ENCODE peak calls at places on chromosomes 6 and 20, in eight cellular contexts. One of them, this sample, is unnamed.

GRCh38 chr6:83707829-83708545 is 914 bp downstream of the SNAP91 start:
- DNase-seq in tibial nerve: no peak
- DNase-seq in osteocyte: no peak
- DNase-seq in ovary: no peak
- DNase-seq in colonic mucosa: no peak
- DNase-seq in fibroblast of mammary gland: no peak
- DNase-seq in esophagus squamous epithelium: no peak
- DNase-seq in OCI-LY7: no peak
- DNase-seq in this sample: no peak

GRCh38 chr20:44219791-44220190 is 9.2 kb upstream of the OSER1 start:
- DNase-seq in colonic mucosa: no peak
- DNase-seq in esophagus squamous epithelium: no peak
- DNase-seq in tibial nerve: no peak
- DNase-seq in osteocyte: no peak
- DNase-seq in fibroblast of mammary gland: no peak
- DNase-seq in ovary: no peak
- DNase-seq in OCI-LY7: no peak
- DNase-seq in this sample: no peak

GRCh38 chr6:112106562-112106961 is 19.2 kb downstream of the FAM229B start:
- DNase-seq in ovary: no peak
- DNase-seq in fibroblast of mammary gland: no peak
- DNase-seq in colonic mucosa: no peak
- DNase-seq in osteocyte: no peak
- DNase-seq in OCI-LY7: no peak
- DNase-seq in tibial nerve: no peak
- DNase-seq in esophagus squamous epithelium: no peak
- DNase-seq in this sample: no peak

GRCh38 chr6:92459606-92460005 is 959.8 kb downstream of the EPHA7 start:
- DNase-seq in OCI-LY7: no peak
- DNase-seq in fibroblast of mammary gland: no peak
- DNase-seq in colonic mucosa: no peak
- DNase-seq in osteocyte: no peak
- DNase-seq in ovary: no peak
- DNase-seq in esophagus squamous epithelium: no peak
- DNase-seq in tibial nerve: no peak
- DNase-seq in this sample: no peak

GRCh38 chr6:85641522-85641915 is 1.2 kb downstream of the SYNCRIP start:
- DNase-seq in tibial nerve: no peak
- DNase-seq in colonic mucosa: no peak
- DNase-seq in OCI-LY7: peak
- DNase-seq in esophagus squamous epithelium: no peak
- DNase-seq in ovary: no peak
- DNase-seq in osteocyte: no peak
- DNase-seq in fibroblast of mammary gland: peak
- DNase-seq in this sample: no peak

GRCh38 chr6:98657764-98658163 is 176.6 kb upstream of the POU3F2 start:
- DNase-seq in osteocyte: no peak
- DNase-seq in OCI-LY7: peak
- DNase-seq in tibial nerve: peak
- DNase-seq in ovary: no peak
- DNase-seq in fibroblast of mammary gland: peak
- DNase-seq in colonic mucosa: peak
- DNase-seq in esophagus squamous epithelium: no peak
- DNase-seq in this sample: no peak

GRCh38 chr6:2725999-2726567 is 24.6 kb downstream of the MYLK4 start:
- DNase-seq in fibroblast of mammary gland: peak
- DNase-seq in osteocyte: no peak
- DNase-seq in ovary: no peak
- DNase-seq in tibial nerve: no peak
- DNase-seq in colonic mucosa: no peak
- DNase-seq in OCI-LY7: no peak
- DNase-seq in esophagus squamous epithelium: no peak
- DNase-seq in this sample: no peak

GRCh38 chr6:11262231-11262630 is 29.8 kb upstream of the NEDD9 start:
- DNase-seq in tibial nerve: no peak
- DNase-seq in colonic mucosa: no peak
- DNase-seq in fibroblast of mammary gland: no peak
- DNase-seq in esophagus squamous epithelium: no peak
- DNase-seq in ovary: no peak
- DNase-seq in osteocyte: no peak
- DNase-seq in OCI-LY7: no peak
- DNase-seq in this sample: no peak

GRCh38 chr6:23269436-23269835 is 700.1 kb downstream of the HDGFL1 start:
- DNase-seq in fibroblast of mammary gland: peak
- DNase-seq in osteocyte: no peak
- DNase-seq in tibial nerve: no peak
- DNase-seq in ovary: no peak
- DNase-seq in OCI-LY7: no peak
- DNase-seq in colonic mucosa: no peak
- DNase-seq in esophagus squamous epithelium: no peak
- DNase-seq in this sample: no peak

GRCh38 chr6:20660534-20660933 is 126.3 kb downstream of the CDKAL1 start:
- DNase-seq in esophagus squamous epithelium: no peak
- DNase-seq in colonic mucosa: no peak
- DNase-seq in OCI-LY7: no peak
- DNase-seq in tibial nerve: no peak
- DNase-seq in ovary: no peak
- DNase-seq in osteocyte: no peak
- DNase-seq in fibroblast of mammary gland: no peak
- DNase-seq in this sample: no peak

GRCh38 chr6:19837511-19838441 is 606 bp downstream of the ID4 start:
- DNase-seq in tibial nerve: no peak
- DNase-seq in OCI-LY7: peak
- DNase-seq in colonic mucosa: peak
- DNase-seq in esophagus squamous epithelium: no peak
- DNase-seq in ovary: peak
- DNase-seq in osteocyte: peak
- DNase-seq in fibroblast of mammary gland: no peak
- DNase-seq in this sample: no peak

GRCh38 chr6:30870546-30870945 is 13.8 kb upstream of the DDR1 start:
- DNase-seq in fibroblast of mammary gland: no peak
- DNase-seq in osteocyte: no peak
- DNase-seq in ovary: no peak
- DNase-seq in tibial nerve: no peak
- DNase-seq in colonic mucosa: no peak
- DNase-seq in esophagus squamous epithelium: no peak
- DNase-seq in OCI-LY7: no peak
- DNase-seq in this sample: no peak

GRCh38 chr20:7770578-7770977 is 169.7 kb downstream of the HAO1 start:
- DNase-seq in OCI-LY7: peak
- DNase-seq in esophagus squamous epithelium: no peak
- DNase-seq in fibroblast of mammary gland: peak
- DNase-seq in ovary: no peak
- DNase-seq in tibial nerve: no peak
- DNase-seq in osteocyte: no peak
- DNase-seq in colonic mucosa: no peak
- DNase-seq in this sample: no peak

GRCh38 chr20:46399401-46399800 is 7.0 kb downstream of the ELMO2 start:
- DNase-seq in OCI-LY7: no peak
- DNase-seq in esophagus squamous epithelium: no peak
- DNase-seq in tibial nerve: no peak
- DNase-seq in osteocyte: no peak
- DNase-seq in ovary: no peak
- DNase-seq in colonic mucosa: no peak
- DNase-seq in fibroblast of mammary gland: no peak
- DNase-seq in this sample: no peak

GRCh38 chr6:23503173-23503572 is 622.8 kb upstream of the NRSN1 start:
- DNase-seq in esophagus squamous epithelium: no peak
- DNase-seq in ovary: no peak
- DNase-seq in tibial nerve: no peak
- DNase-seq in osteocyte: no peak
- DNase-seq in fibroblast of mammary gland: no peak
- DNase-seq in colonic mucosa: no peak
- DNase-seq in OCI-LY7: no peak
- DNase-seq in this sample: no peak

GRCh38 chr20:57791946-57792328 is 82.1 kb upstream of the PMEPA1 start:
- DNase-seq in colonic mucosa: no peak
- DNase-seq in esophagus squamous epithelium: no peak
- DNase-seq in tibial nerve: peak
- DNase-seq in fibroblast of mammary gland: no peak
- DNase-seq in ovary: no peak
- DNase-seq in OCI-LY7: no peak
- DNase-seq in osteocyte: no peak
- DNase-seq in this sample: no peak

GRCh38 chr6:97668716-97669115 is 385.7 kb upstream of the MMS22L start:
- DNase-seq in osteocyte: no peak
- DNase-seq in esophagus squamous epithelium: no peak
- DNase-seq in ovary: no peak
- DNase-seq in tibial nerve: no peak
- DNase-seq in fibroblast of mammary gland: no peak
- DNase-seq in OCI-LY7: peak
- DNase-seq in colonic mucosa: no peak
- DNase-seq in this sample: no peak

GRCh38 chr6:52423971-52424381 is 3.8 kb downstream of the EFHC1 start:
- DNase-seq in OCI-LY7: no peak
- DNase-seq in tibial nerve: peak
- DNase-seq in colonic mucosa: no peak
- DNase-seq in esophagus squamous epithelium: no peak
- DNase-seq in fibroblast of mammary gland: peak
- DNase-seq in osteocyte: no peak
- DNase-seq in ovary: no peak
- DNase-seq in this sample: no peak

GRCh38 chr6:8215631-8216030 is 113.3 kb upstream of the EEF1E1 start:
- DNase-seq in esophagus squamous epithelium: no peak
- DNase-seq in OCI-LY7: no peak
- DNase-seq in fibroblast of mammary gland: peak
- DNase-seq in osteocyte: no peak
- DNase-seq in ovary: no peak
- DNase-seq in colonic mucosa: no peak
- DNase-seq in tibial nerve: no peak
- DNase-seq in this sample: no peak

DNA sequence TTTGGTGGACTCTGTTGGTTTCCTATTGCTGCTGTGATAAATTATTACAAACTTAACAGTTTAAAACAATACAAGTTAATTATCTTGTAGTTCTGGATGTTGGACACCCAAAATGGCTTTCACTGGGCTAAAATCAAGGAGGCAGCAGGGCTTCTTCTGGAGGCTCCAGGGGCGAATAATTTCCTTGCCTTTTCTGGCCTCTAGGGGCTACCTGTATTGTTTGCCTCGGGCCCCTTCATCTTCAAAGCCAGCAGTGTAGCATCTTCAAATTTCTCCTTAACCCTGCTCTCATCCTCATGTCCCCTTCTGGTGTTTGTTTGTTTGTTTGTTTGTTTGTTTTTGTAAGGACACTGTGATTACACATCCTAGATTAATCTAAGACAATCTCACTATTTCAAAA is 60.5 kb upstream of the ANKEF1 start:
- DNase-seq in tibial nerve: no peak
- DNase-seq in fibroblast of mammary gland: no peak
- DNase-seq in esophagus squamous epithelium: no peak
- DNase-seq in osteocyte: no peak
- DNase-seq in ovary: no peak
- DNase-seq in colonic mucosa: no peak
- DNase-seq in OCI-LY7: peak
- DNase-seq in this sample: no peak
- TF ChIP-seq CTCF in tibial nerve: no peak
- TF ChIP-seq CTCF in fibroblast of mammary gland: no peak
- TF ChIP-seq CTCF in esophagus squamous epithelium: no peak
- TF ChIP-seq CTCF in osteocyte: no peak
- TF ChIP-seq CTCF in ovary: no peak
- TF ChIP-seq CTCF in colonic mucosa: no peak
- TF ChIP-seq CTCF in OCI-LY7: peak
- TF ChIP-seq CTCF in this sample: no peak

GRCh38 chr6:130760006-130760405 is 67.2 kb upstream of the SMLR1 start:
- DNase-seq in fibroblast of mammary gland: peak
- DNase-seq in esophagus squamous epithelium: no peak
- DNase-seq in ovary: no peak
- DNase-seq in tibial nerve: no peak
- DNase-seq in colonic mucosa: no peak
- DNase-seq in OCI-LY7: peak
- DNase-seq in osteocyte: no peak
- DNase-seq in this sample: no peak
- TF ChIP-seq CTCF in fibroblast of mammary gland: peak
- TF ChIP-seq CTCF in esophagus squamous epithelium: no peak
- TF ChIP-seq CTCF in ovary: no peak
- TF ChIP-seq CTCF in tibial nerve: no peak
- TF ChIP-seq CTCF in colonic mucosa: peak
- TF ChIP-seq CTCF in OCI-LY7: peak
- TF ChIP-seq CTCF in osteocyte: peak
- TF ChIP-seq CTCF in this sample: no peak

GRCh38 chr20:21509597-21510331 is 4.1 kb downstream of the NKX2-2 start:
- DNase-seq in OCI-LY7: no peak
- DNase-seq in colonic mucosa: no peak
- DNase-seq in fibroblast of mammary gland: peak
- DNase-seq in ovary: no peak
- DNase-seq in tibial nerve: no peak
- DNase-seq in osteocyte: peak
- DNase-seq in esophagus squamous epithelium: no peak
- DNase-seq in this sample: no peak
- TF ChIP-seq CTCF in OCI-LY7: peak
- TF ChIP-seq CTCF in colonic mucosa: no peak
- TF ChIP-seq CTCF in fibroblast of mammary gland: peak
- TF ChIP-seq CTCF in ovary: no peak
- TF ChIP-seq CTCF in tibial nerve: no peak
- TF ChIP-seq CTCF in osteocyte: peak
- TF ChIP-seq CTCF in esophagus squamous epithelium: no peak
- TF ChIP-seq CTCF in this sample: no peak

GRCh38 chr6:130620338-130620781 is 206.8 kb upstream of the SMLR1 start:
- DNase-seq in ovary: no peak
- DNase-seq in osteocyte: no peak
- DNase-seq in tibial nerve: no peak
- DNase-seq in esophagus squamous epithelium: no peak
- DNase-seq in colonic mucosa: no peak
- DNase-seq in OCI-LY7: no peak
- DNase-seq in fibroblast of mammary gland: peak
- DNase-seq in this sample: no peak
- TF ChIP-seq CTCF in ovary: no peak
- TF ChIP-seq CTCF in osteocyte: no peak
- TF ChIP-seq CTCF in tibial nerve: no peak
- TF ChIP-seq CTCF in esophagus squamous epithelium: no peak
- TF ChIP-seq CTCF in colonic mucosa: no peak
- TF ChIP-seq CTCF in OCI-LY7: no peak
- TF ChIP-seq CTCF in fibroblast of mammary gland: no peak
- TF ChIP-seq CTCF in this sample: no peak

DNA sequence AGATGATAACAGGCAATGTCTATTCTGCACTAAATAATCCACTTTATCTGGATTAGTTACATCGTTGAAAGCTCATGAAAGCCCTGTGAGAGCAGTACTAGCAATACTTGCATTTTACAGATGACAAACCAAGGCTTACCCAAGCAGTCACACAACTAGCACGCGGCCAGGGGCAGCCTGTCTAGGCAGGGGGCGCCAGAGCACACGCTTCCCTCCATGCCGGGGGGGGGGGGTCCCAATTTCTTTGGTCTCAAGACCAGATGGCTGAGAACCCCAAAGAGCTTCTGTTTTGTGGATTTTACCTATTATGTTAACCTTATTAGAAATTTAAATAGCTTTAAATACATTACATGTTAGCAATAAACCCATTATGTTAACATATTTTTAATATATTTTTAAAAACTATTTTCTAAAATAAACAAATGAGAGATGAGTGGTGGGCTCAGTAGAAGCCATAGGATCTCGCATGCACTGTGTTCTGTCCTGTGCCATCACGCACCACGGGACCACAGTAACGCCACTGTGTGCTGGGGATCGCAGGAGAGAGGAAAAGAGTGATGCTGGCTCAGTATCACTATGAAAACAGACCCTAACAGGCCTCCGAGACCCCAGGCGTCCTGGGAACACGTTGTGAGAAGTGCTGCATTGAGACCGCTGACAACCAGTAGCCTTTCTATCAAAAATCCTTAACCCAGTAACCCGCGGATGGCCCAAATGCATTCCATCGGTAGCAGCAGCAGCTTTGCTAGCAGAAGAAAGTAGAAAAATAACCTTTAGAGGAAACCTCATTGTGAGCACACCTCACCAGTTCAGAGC is 5.3 kb upstream of the PRR18 start:
- DNase-seq in ovary: no peak
- DNase-seq in osteocyte: no peak
- DNase-seq in colonic mucosa: peak
- DNase-seq in OCI-LY7: peak
- DNase-seq in tibial nerve: peak
- DNase-seq in fibroblast of mammary gland: peak
- DNase-seq in esophagus squamous epithelium: no peak
- DNase-seq in this sample: no peak
- TF ChIP-seq CTCF in ovary: no peak
- TF ChIP-seq CTCF in osteocyte: peak
- TF ChIP-seq CTCF in colonic mucosa: peak
- TF ChIP-seq CTCF in OCI-LY7: peak
- TF ChIP-seq CTCF in tibial nerve: peak
- TF ChIP-seq CTCF in fibroblast of mammary gland: peak
- TF ChIP-seq CTCF in esophagus squamous epithelium: peak
- TF ChIP-seq CTCF in this sample: no peak

This sample was measured in omental fat pad.